ENCODE peak calls at places on chromosomes 5 and 9, in seven cellular contexts. One of them, this sample, is unnamed.

GRCh38 chr5:387491-388265 is 55.3 kb upstream of the EXOC3 start:
- DNase-seq in iris pigment epithelial cell: no peak
- DNase-seq in cardiac muscle cell: no peak
- DNase-seq in nucleus accumbens: no peak
- DNase-seq in psoas muscle: no peak
- DNase-seq in NCI-H1694: no peak
- DNase-seq in coronary artery: peak
- DNase-seq in this sample: no peak

GRCh38 chr5:160174780-160175437 is 54.4 kb upstream of the FABP6 start:
- DNase-seq in iris pigment epithelial cell: no peak
- DNase-seq in cardiac muscle cell: no peak
- DNase-seq in nucleus accumbens: no peak
- DNase-seq in psoas muscle: no peak
- DNase-seq in NCI-H1694: no peak
- DNase-seq in coronary artery: no peak
- DNase-seq in this sample: no peak

GRCh38 chr9:129987047-129987446 is 55.9 kb downstream of the FNBP1 start:
- DNase-seq in iris pigment epithelial cell: no peak
- DNase-seq in cardiac muscle cell: no peak
- DNase-seq in nucleus accumbens: no peak
- DNase-seq in psoas muscle: no peak
- DNase-seq in NCI-H1694: no peak
- DNase-seq in coronary artery: no peak
- DNase-seq in this sample: no peak

GRCh38 chr5:68932830-68933434 is 160.9 kb upstream of the SLC30A5 start:
- DNase-seq in iris pigment epithelial cell: no peak
- DNase-seq in cardiac muscle cell: no peak
- DNase-seq in nucleus accumbens: no peak
- DNase-seq in psoas muscle: no peak
- DNase-seq in NCI-H1694: no peak
- DNase-seq in coronary artery: no peak
- DNase-seq in this sample: no peak

GRCh38 chr9:137411670-137412380 is 11.1 kb downstream of the EXD3 start:
- DNase-seq in iris pigment epithelial cell: peak
- DNase-seq in cardiac muscle cell: no peak
- DNase-seq in nucleus accumbens: no peak
- DNase-seq in psoas muscle: peak
- DNase-seq in NCI-H1694: no peak
- DNase-seq in coronary artery: no peak
- DNase-seq in this sample: no peak

GRCh38 chr9:134548185-134548584 is 93.4 kb upstream of the COL5A1 start:
- DNase-seq in iris pigment epithelial cell: no peak
- DNase-seq in cardiac muscle cell: no peak
- DNase-seq in nucleus accumbens: no peak
- DNase-seq in psoas muscle: peak
- DNase-seq in NCI-H1694: no peak
- DNase-seq in coronary artery: no peak
- DNase-seq in this sample: no peak

GRCh38 chr9:95103385-95104087 is 214.0 kb downstream of the FANCC start:
- DNase-seq in iris pigment epithelial cell: no peak
- DNase-seq in cardiac muscle cell: no peak
- DNase-seq in nucleus accumbens: no peak
- DNase-seq in psoas muscle: no peak
- DNase-seq in NCI-H1694: no peak
- DNase-seq in coronary artery: no peak
- DNase-seq in this sample: no peak

GRCh38 chr5:133775584-133776304 is 163.4 kb upstream of the FSTL4 start:
- DNase-seq in iris pigment epithelial cell: no peak
- DNase-seq in cardiac muscle cell: no peak
- DNase-seq in nucleus accumbens: no peak
- DNase-seq in psoas muscle: no peak
- DNase-seq in NCI-H1694: no peak
- DNase-seq in coronary artery: peak
- DNase-seq in this sample: no peak

GRCh38 chr5:118552731-118553360 is 435.5 kb downstream of the DTWD2 start:
- DNase-seq in iris pigment epithelial cell: no peak
- DNase-seq in cardiac muscle cell: no peak
- DNase-seq in nucleus accumbens: no peak
- DNase-seq in psoas muscle: no peak
- DNase-seq in NCI-H1694: no peak
- DNase-seq in coronary artery: no peak
- DNase-seq in this sample: no peak

GRCh38 chr5:168251308-168251707 is 40.1 kb upstream of the WWC1 start:
- DNase-seq in iris pigment epithelial cell: no peak
- DNase-seq in cardiac muscle cell: no peak
- DNase-seq in nucleus accumbens: no peak
- DNase-seq in psoas muscle: no peak
- DNase-seq in NCI-H1694: no peak
- DNase-seq in coronary artery: no peak
- DNase-seq in this sample: no peak

GRCh38 chr5:145991044-145991575 is 54.7 kb downstream of the SH3RF2 start:
- DNase-seq in iris pigment epithelial cell: peak
- DNase-seq in cardiac muscle cell: no peak
- DNase-seq in nucleus accumbens: no peak
- DNase-seq in psoas muscle: no peak
- DNase-seq in NCI-H1694: no peak
- DNase-seq in coronary artery: no peak
- DNase-seq in this sample: no peak

GRCh38 chr5:24633705-24634325 is 11.0 kb downstream of the CDH10 start:
- DNase-seq in iris pigment epithelial cell: peak
- DNase-seq in cardiac muscle cell: peak
- DNase-seq in nucleus accumbens: no peak
- DNase-seq in psoas muscle: no peak
- DNase-seq in NCI-H1694: peak
- DNase-seq in coronary artery: no peak
- DNase-seq in this sample: peak

GRCh38 chr5:180201051-180201987 is 7.7 kb downstream of the RASGEF1C start:
- DNase-seq in iris pigment epithelial cell: peak
- DNase-seq in cardiac muscle cell: peak
- DNase-seq in nucleus accumbens: no peak
- DNase-seq in psoas muscle: no peak
- DNase-seq in NCI-H1694: peak
- DNase-seq in coronary artery: no peak
- DNase-seq in this sample: no peak

GRCh38 chr5:35856186-35857003 is at the start of gene IL7R:
- DNase-seq in iris pigment epithelial cell: peak
- DNase-seq in cardiac muscle cell: no peak
- DNase-seq in nucleus accumbens: no peak
- DNase-seq in psoas muscle: no peak
- DNase-seq in NCI-H1694: no peak
- DNase-seq in coronary artery: no peak
- DNase-seq in this sample: no peak

GRCh38 chr5:73454379-73455036 is 5.9 kb upstream of the FOXD1 start:
- DNase-seq in iris pigment epithelial cell: peak
- DNase-seq in cardiac muscle cell: peak
- DNase-seq in nucleus accumbens: no peak
- DNase-seq in psoas muscle: no peak
- DNase-seq in NCI-H1694: peak
- DNase-seq in coronary artery: no peak
- DNase-seq in this sample: no peak

GRCh38 chr5:172984244-172984953 is 828 bp downstream of the ATP6V0E1 start:
- DNase-seq in iris pigment epithelial cell: peak
- DNase-seq in cardiac muscle cell: peak
- DNase-seq in nucleus accumbens: peak
- DNase-seq in psoas muscle: peak
- DNase-seq in NCI-H1694: peak
- DNase-seq in coronary artery: peak
- DNase-seq in this sample: peak

GRCh38 chr9:27771803-27772545 is 198.7 kb upstream of the C9orf72 start:
- DNase-seq in iris pigment epithelial cell: peak
- DNase-seq in cardiac muscle cell: no peak
- DNase-seq in nucleus accumbens: no peak
- DNase-seq in psoas muscle: no peak
- DNase-seq in NCI-H1694: peak
- DNase-seq in coronary artery: no peak
- DNase-seq in this sample: no peak

GRCh38 chr9:130058154-130058553 is 4.4 kb downstream of the GPR107 start:
- DNase-seq in iris pigment epithelial cell: no peak
- DNase-seq in cardiac muscle cell: no peak
- DNase-seq in nucleus accumbens: no peak
- DNase-seq in psoas muscle: no peak
- DNase-seq in NCI-H1694: no peak
- DNase-seq in coronary artery: no peak
- DNase-seq in this sample: no peak

GRCh38 chr9:111839387-111839786 is 44.6 kb upstream of the SHOC1 start:
- DNase-seq in iris pigment epithelial cell: peak
- DNase-seq in cardiac muscle cell: no peak
- DNase-seq in nucleus accumbens: no peak
- DNase-seq in psoas muscle: no peak
- DNase-seq in NCI-H1694: no peak
- DNase-seq in coronary artery: no peak
- DNase-seq in this sample: no peak

GRCh38 chr9:126399789-126400188 is 73.2 kb downstream of the MVB12B start:
- DNase-seq in iris pigment epithelial cell: no peak
- DNase-seq in cardiac muscle cell: no peak
- DNase-seq in nucleus accumbens: no peak
- DNase-seq in psoas muscle: no peak
- DNase-seq in NCI-H1694: no peak
- DNase-seq in coronary artery: no peak
- DNase-seq in this sample: no peak

GRCh38 chr5:1034421-1034905 is 25.9 kb downstream of the NKD2 start:
- DNase-seq in iris pigment epithelial cell: no peak
- DNase-seq in cardiac muscle cell: no peak
- DNase-seq in nucleus accumbens: no peak
- DNase-seq in psoas muscle: no peak
- DNase-seq in NCI-H1694: no peak
- DNase-seq in coronary artery: no peak
- DNase-seq in this sample: no peak

GRCh38 chr5:169242175-169242848 is 58.6 kb downstream of the SLIT3 start:
- DNase-seq in iris pigment epithelial cell: no peak
- DNase-seq in cardiac muscle cell: no peak
- DNase-seq in nucleus accumbens: no peak
- DNase-seq in psoas muscle: no peak
- DNase-seq in NCI-H1694: no peak
- DNase-seq in coronary artery: no peak
- DNase-seq in this sample: no peak

GRCh38 chr5:1856596-1857255 is 26.0 kb downstream of the IRX4 start:
- DNase-seq in iris pigment epithelial cell: no peak
- DNase-seq in cardiac muscle cell: no peak
- DNase-seq in nucleus accumbens: no peak
- DNase-seq in psoas muscle: no peak
- DNase-seq in NCI-H1694: no peak
- DNase-seq in coronary artery: no peak
- DNase-seq in this sample: no peak

This sample was measured in caudate nucleus.